ENCODE peak calls at places on chromosome 1, in nine cellular contexts. Y, J, P, L, M, H, T, F and N are unnamed samples.

GRCh38 chr1:89310976-89311375 is 38.3 kb upstream of the GBP5 start:
- DNase-seq in Y (no peak), J (no peak), P (no peak), L (no peak), M (no peak), H (no peak), T (no peak), F (no peak), N (no peak)

GRCh38 chr1:220274122-220274855 is 2.0 kb upstream of the RAB3GAP2 start:
- DNase-seq in Y (no peak), J (no peak), P (no peak), L (no peak), M (no peak), H (no peak), T (no peak), F (no peak), N (peak)

GRCh38 chr1:16128338-16128741 is 27.5 kb downstream of the EPHA2 start:
- DNase-seq in Y (no peak), J (no peak), P (no peak), L (peak), M (no peak), H (no peak), T (no peak), F (no peak), N (no peak)

GRCh38 chr1:207869859-207870258 is 41.1 kb downstream of the CD34 start:
- DNase-seq in Y (no peak), J (no peak), P (no peak), L (no peak), M (no peak), H (no peak), T (no peak), F (no peak), N (no peak)

GRCh38 chr1:15272009-15272781 is 25.2 kb downstream of the FHAD1 start:
- DNase-seq in Y (no peak), J (peak), P (peak), L (peak), M (peak), H (peak), T (peak), F (peak), N (peak)

GRCh38 chr1:38068220-38068979 is 21.8 kb upstream of the POU3F1 start:
- DNase-seq in Y (no peak), J (no peak), P (peak), L (no peak), M (no peak), H (no peak), T (no peak), F (no peak), N (no peak)

GRCh38 chr1:115189814-115190541 is 100.7 kb upstream of the TSPAN2 start:
- DNase-seq in Y (no peak), J (peak), P (peak), L (peak), M (no peak), H (no peak), T (no peak), F (no peak), N (no peak)

GRCh38 chr1:24899581-24900485 is 30.2 kb downstream of the RUNX3 start:
- DNase-seq in Y (no peak), J (no peak), P (no peak), L (peak), M (no peak), H (no peak), T (no peak), F (no peak), N (no peak)